ENCODE peak calls at places on chromosomes 11 and 22, in four cellular contexts. K is neuronal stem cell, F is mesenchymal stem cell, H is trophoblast cell. D is an unnamed sample.

GRCh38 chr11:125954945-125955640 is 9.2 kb downstream of the VSIG10L2 start:
- DNase-seq in H (no peak), K (no peak), F (no peak), D (no peak)

GRCh38 chr11:114896594-114896993 is 218.3 kb downstream of the NXPE2 start:
- DNase-seq in K (no peak), F (no peak), H (no peak), D (no peak)

GRCh38 chr11:119149371-119150275 is 771 bp downstream of the ABCG4 start:
- DNase-seq in F (no peak), H (no peak), K (peak; percentile 35), D (no peak)

GRCh38 chr11:134046681-134047449 is 22.0 kb upstream of the JAM3 start:
- DNase-seq in H (no peak), F (no peak), K (no peak), D (no peak)

GRCh38 chr11:59158206-59159068 is 13.5 kb upstream of the DTX4 start:
- DNase-seq in H (peak; percentile 60), F (peak; percentile 78), K (no peak), D (peak; percentile 75)

GRCh38 chr22:20873215-20873614 is 14.4 kb downstream of the SNAP29 start:
- DNase-seq in H (no peak), K (no peak), F (no peak), D (no peak)

GRCh38 chr11:130428692-130429681 is 578 bp upstream of the ADAMTS8 start:
- DNase-seq in H (no peak), K (no peak), F (no peak), D (no peak)

GRCh38 chr11:126595560-126595959 is 240.1 kb downstream of the ST3GAL4 start:
- DNase-seq in K (no peak), H (no peak), F (no peak), D (no peak)

GRCh38 chr11:128790200-128790599 is 76.9 kb downstream of the KCNJ1 start:
- DNase-seq in H (no peak), K (no peak), F (peak; percentile 53), D (peak; percentile 70)

GRCh38 chr11:70159612-70160570 is 43.2 kb upstream of the FADD start:
- DNase-seq in F (no peak), K (no peak), H (no peak), D (peak; percentile 47)

GRCh38 chr11:123653997-123654565 is 343 bp downstream of the SCN3B start:
- DNase-seq in F (peak; percentile 60), H (peak; percentile 43), K (peak; percentile 67), D (peak; percentile 34)

GRCh38 chr22:36467042-36467810 is 14.2 kb downstream of the TXN2 start:
- DNase-seq in H (no peak), K (no peak), F (peak; percentile 87), D (peak; percentile 86)

GRCh38 chr11:81345609-81346008 is 1388.1 kb downstream of the FAM181B start:
- DNase-seq in F (no peak), K (no peak), H (no peak), D (no peak)

GRCh38 chr11:80424012-80424695 is 983.3 kb upstream of the TENM4 start:
- DNase-seq in F (no peak), H (no peak), K (no peak), D (no peak)

GRCh38 chr22:27677895-27678458 is 123.6 kb downstream of the MN1 start:
- DNase-seq in F (peak; percentile 45), H (no peak), K (no peak), D (no peak)

GRCh38 chr11:70132641-70133040 is 54.5 kb downstream of the ANO1 start:
- DNase-seq in H (no peak), F (no peak), K (no peak), D (no peak)

GRCh38 chr11:134332189-134332631 is 422 bp downstream of the GLB1L2 start:
- DNase-seq in H (no peak), F (no peak), K (peak; percentile 35), D (no peak)

GRCh38 chr11:67571443-67571842 is 12.2 kb upstream of the GSTP1 start:
- DNase-seq in H (no peak), F (no peak), K (no peak), D (no peak)

GRCh38 chr11:1455032-1455762 is 31.4 kb downstream of the MOB2 start:
- DNase-seq in F (no peak), H (no peak), K (no peak), D (no peak)
- H4K8ac ChIP-seq in F (no peak overlapping the region), H (no peak overlapping the region), K (no peak overlapping the region), D (no peak overlapping the region)

GRCh38 chr11:94125408-94126120 is 3.1 kb upstream of the PANX1 start:
- DNase-seq in F (no peak), K (no peak), H (no peak), D (no peak)
- H4K8ac ChIP-seq in F (no peak overlapping the region), K (no peak overlapping the region), H (no peak overlapping the region), D (no peak overlapping the region)

GRCh38 chr11:57322881-57323467 is 1.8 kb downstream of the TNKS1BP1 start:
- DNase-seq in K (no peak), F (no peak), H (peak; percentile 80), D (no peak)

GRCh38 chr11:57325735-57326048 is 940 bp upstream of the TNKS1BP1 start:
- DNase-seq in H (no peak), K (no peak), F (no peak), D (no peak)

GRCh38 chr11:57324154-57324885 is 432 bp downstream of the TNKS1BP1 start:
- DNase-seq in F (peak; percentile 78), K (peak; percentile 71), H (no peak), D (peak; percentile 48)

GRCh38 chr11:57323503-57324153 is 1.1 kb downstream of the TNKS1BP1 start:
- DNase-seq in F (peak; percentile 66), H (no peak), K (no peak), D (peak; percentile 40)

DNA sequence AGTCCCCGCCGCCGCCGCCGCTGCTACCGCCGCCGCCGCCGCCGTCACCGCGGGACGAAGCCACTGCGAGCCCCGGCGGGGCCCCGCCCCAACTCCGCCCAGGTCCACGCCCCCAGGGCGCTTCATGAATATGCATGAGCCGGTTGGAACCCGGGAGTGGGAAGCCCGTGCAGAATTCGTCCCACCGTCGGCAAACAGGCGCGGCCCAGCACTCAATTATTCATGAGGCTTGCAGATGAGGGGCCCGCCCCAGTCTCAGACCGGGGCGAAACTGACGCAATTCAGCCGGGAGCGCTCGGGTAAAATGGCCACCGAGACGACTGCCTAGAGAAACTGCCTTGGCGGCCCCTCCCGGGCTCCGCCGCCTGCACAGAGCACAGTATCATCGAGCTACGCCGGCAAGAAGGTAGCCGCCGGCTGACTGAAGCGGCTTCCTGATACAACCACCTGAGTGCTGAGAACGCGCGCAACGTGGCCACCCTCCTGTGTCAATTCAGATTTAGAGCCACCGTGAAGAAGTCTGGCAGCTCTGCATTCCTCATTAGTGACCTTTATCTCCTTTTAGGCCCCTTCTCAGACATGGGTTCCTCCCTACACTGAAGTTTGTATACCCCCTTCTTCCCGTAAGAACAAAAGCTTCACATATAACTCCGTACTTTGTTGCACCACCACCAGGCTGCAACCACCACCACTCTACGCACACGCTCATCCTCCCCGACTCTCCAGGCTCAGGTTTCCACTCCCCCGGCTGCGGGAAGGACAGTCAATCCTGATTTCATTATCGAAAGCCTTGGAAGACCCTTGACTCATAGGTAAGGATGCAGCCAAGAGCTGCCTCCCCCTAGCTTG is at the start of gene TNKS1BP1:
- DNase-seq in K (peak; percentile 96), F (peak; percentile 98), H (peak; percentile 91), D (peak; percentile 97)
- H4K8ac ChIP-seq in K (no peak within 1 kb of the TSS), F (peak within 1 kb of the TSS; percentile 96), H (peak within 1 kb of the TSS; percentile 83), D (peak within 1 kb of the TSS; percentile 55)

DNA sequence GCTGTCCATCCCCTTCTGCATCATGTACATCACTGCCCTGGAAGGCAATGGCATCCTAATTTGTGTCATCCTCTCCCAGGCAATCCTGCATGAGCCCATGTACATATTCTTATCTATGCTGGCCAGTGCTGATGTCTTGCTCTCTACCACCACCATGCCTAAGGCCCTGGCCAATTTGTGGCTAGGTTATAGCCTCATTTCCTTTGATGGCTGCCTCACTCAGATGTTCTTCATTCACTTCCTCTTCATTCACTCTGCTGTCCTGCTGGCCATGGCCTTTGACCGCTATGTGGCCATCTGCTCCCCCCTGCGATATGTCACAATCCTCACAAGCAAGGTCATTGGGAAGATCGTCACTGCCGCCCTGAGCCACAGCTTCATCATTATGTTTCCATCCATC is 337 bp downstream of the OR52B6 start:
- DNase-seq in H (no peak), K (no peak), F (no peak), D (no peak)
- H4K8ac ChIP-seq in H (no peak overlapping the region), K (no peak overlapping the region), F (no peak overlapping the region), D (no peak overlapping the region)

GRCh38 chr11:117099681-117100080 is 1.5 kb upstream of the SIK3 start:
- DNase-seq in H (no peak), F (no peak), K (no peak), D (no peak)

GRCh38 chr11:117096140-117096972 is 1.9 kb downstream of the SIK3 start:
- DNase-seq in F (peak; percentile 50), H (peak; percentile 45), K (no peak), D (no peak)

GRCh38 chr11:117096973-117097566 is 1.2 kb downstream of the SIK3 start:
- DNase-seq in H (no peak), K (no peak), F (peak; percentile 21), D (no peak)

GRCh38 chr11:117097567-117098268 is 510 bp downstream of the SIK3 start:
- DNase-seq in K (no peak), H (peak; percentile 17), F (peak; percentile 43), D (no peak)

DNA sequence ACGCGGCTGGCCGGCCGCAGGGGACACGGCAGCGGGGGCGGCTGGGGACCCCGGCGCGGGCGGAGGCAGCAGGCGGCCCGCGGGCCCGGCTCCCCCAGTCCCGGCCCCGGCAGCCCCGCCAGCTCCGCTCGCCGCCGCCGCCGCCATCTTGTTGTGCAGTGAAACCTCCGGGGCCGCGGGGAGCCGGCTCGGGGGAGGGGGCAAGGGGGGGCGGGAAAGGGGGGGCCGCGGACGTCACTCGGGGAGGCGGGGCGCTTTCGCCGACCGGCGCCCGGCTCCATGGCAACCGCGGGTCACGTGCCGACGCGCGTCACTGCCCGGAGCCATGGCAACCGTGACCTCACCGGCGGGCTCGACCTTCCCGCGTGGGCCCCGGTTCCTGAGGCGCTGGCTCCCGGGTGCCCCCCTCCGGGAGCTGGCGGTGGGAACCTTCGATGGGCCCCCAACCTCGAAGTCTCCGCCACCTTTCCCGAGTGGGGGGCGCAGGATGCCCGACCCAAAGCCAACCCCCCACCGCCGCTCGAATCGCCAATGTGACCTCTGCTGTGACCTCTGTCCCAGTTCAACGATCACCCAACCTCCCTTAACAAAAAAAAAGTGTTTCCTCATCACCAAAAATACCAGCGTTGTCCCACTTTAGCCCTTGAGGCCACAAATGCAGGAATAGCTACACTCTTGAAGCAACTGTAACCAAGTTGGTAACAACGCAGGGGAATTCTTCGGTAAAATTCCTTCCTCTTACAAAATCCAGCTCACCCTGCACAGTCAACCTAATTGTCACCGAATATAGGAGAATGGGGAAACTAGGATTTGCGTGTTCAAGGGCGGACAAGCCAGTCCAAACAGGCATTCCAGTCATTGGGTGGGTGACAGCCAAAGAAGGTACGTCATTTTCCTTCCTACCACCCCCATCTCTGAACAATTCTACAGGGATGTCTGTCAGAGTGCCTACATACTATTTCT is at the start of gene SIK3:
- DNase-seq in F (peak; percentile 92), K (peak; percentile 85), H (peak; percentile 94), D (peak; percentile 89)
- H4K8ac ChIP-seq in F (peak within 1 kb of the TSS; percentile 59), K (no peak within 1 kb of the TSS), H (peak within 1 kb of the TSS; percentile 91), D (peak within 1 kb of the TSS; percentile 80)

DNA sequence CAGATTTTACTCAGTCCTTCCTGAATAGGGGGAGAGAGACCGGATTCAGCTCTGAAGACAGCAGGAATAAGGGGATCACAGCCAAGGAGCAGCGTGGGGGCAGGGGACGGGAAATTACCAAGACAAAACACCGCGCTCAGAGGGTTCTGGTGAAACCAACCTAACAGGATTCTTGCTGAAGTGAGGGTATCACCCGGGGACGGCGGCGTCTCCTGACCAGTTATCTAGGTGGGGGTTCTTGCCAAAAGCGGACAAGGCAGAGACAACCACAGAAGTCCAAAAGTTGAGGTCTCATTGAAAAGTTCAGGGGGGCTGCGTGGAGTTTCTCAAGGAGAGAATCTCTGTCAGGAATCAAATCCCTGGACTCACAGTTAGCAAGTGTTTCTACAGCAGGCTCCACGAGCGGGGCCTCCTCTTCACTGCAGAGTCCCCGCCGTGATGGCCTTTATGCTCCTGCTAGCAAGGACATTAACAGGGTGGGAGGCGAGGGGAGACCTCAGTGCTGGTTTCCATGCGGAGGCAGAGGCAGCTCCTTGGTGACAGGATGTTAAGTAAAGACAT is 291.0 kb downstream of the BRD1 start:
- DNase-seq in H (no peak), F (no peak), K (no peak), D (no peak)
- H4K8ac ChIP-seq in H (peak overlapping the region; percentile 62), F (no peak overlapping the region), K (no peak overlapping the region), D (no peak overlapping the region)